ENCODE peak calls at places on chromosomes 6 and 20, in five cellular contexts. One of them, this sample, is unnamed.

GRCh38 chr6:165913676-165914570 is 250.9 kb upstream of the PDE10A start:
- DNase-seq in GM04504: no peak
- DNase-seq in T-helper 17 cell: no peak
- DNase-seq in kidney glomerular epithelial cell: no peak
- DNase-seq in head of caudate nucleus: no peak
- DNase-seq in this sample: no peak

GRCh38 chr6:56890683-56891429 is 64.1 kb upstream of the BEND6 start:
- DNase-seq in GM04504: peak
- DNase-seq in T-helper 17 cell: no peak
- DNase-seq in kidney glomerular epithelial cell: peak
- DNase-seq in head of caudate nucleus: no peak
- DNase-seq in this sample: peak

GRCh38 chr20:21395666-21396044 is 1.7 kb downstream of the NKX2-4 start:
- DNase-seq in GM04504: no peak
- DNase-seq in T-helper 17 cell: peak
- DNase-seq in kidney glomerular epithelial cell: no peak
- DNase-seq in head of caudate nucleus: no peak
- DNase-seq in this sample: no peak

GRCh38 chr20:47196091-47197081 is 160.1 kb downstream of the ZMYND8 start:
- DNase-seq in GM04504: no peak
- DNase-seq in T-helper 17 cell: peak
- DNase-seq in kidney glomerular epithelial cell: peak
- DNase-seq in head of caudate nucleus: peak
- DNase-seq in this sample: peak

GRCh38 chr6:134539865-134540323 is 222.0 kb upstream of the SGK1 start:
- DNase-seq in GM04504: no peak
- DNase-seq in T-helper 17 cell: no peak
- DNase-seq in kidney glomerular epithelial cell: no peak
- DNase-seq in head of caudate nucleus: no peak
- DNase-seq in this sample: no peak

GRCh38 chr6:33073431-33073871 is at the start of gene HLA-DPA1:
- DNase-seq in GM04504: no peak
- DNase-seq in T-helper 17 cell: no peak
- DNase-seq in kidney glomerular epithelial cell: peak
- DNase-seq in head of caudate nucleus: no peak
- DNase-seq in this sample: no peak

GRCh38 chr20:44706371-44707258 is 8.6 kb upstream of the CCN5 start:
- DNase-seq in GM04504: peak
- DNase-seq in T-helper 17 cell: no peak
- DNase-seq in kidney glomerular epithelial cell: no peak
- DNase-seq in head of caudate nucleus: no peak
- DNase-seq in this sample: no peak

GRCh38 chr20:53253668-53254067 is 281.5 kb downstream of the TSHZ2 start:
- DNase-seq in GM04504: no peak
- DNase-seq in T-helper 17 cell: no peak
- DNase-seq in kidney glomerular epithelial cell: no peak
- DNase-seq in head of caudate nucleus: no peak
- DNase-seq in this sample: no peak

GRCh38 chr20:14966203-14966602 is 628.8 kb upstream of the FLRT3 start:
- DNase-seq in GM04504: no peak
- DNase-seq in T-helper 17 cell: no peak
- DNase-seq in kidney glomerular epithelial cell: no peak
- DNase-seq in head of caudate nucleus: no peak
- DNase-seq in this sample: no peak

GRCh38 chr6:161596807-161597505 is 323.1 kb upstream of the AGPAT4 start:
- DNase-seq in GM04504: no peak
- DNase-seq in T-helper 17 cell: no peak
- DNase-seq in kidney glomerular epithelial cell: no peak
- DNase-seq in head of caudate nucleus: no peak
- DNase-seq in this sample: no peak